ENCODE peak calls at places on chromosome 20, in nine cellular contexts. N, B, I, C, Q, Z, S, M and T are unnamed samples.

GRCh38 chr20:12597491-12597890 is 411.3 kb upstream of the SPTLC3 start:
- DNase-seq in Q (no peak), M (no peak), S (no peak), I (no peak), Z (no peak), C (no peak), N (no peak), B (no peak), T (no peak)

GRCh38 chr20:32523613-32524218 is 61.4 kb downstream of the NOL4L start:
- DNase-seq in I (no peak), S (no peak), B (no peak), N (no peak), Z (peak), Q (no peak), M (no peak), C (no peak), T (no peak)

GRCh38 chr20:52945862-52946522 is 26.2 kb upstream of the TSHZ2 start:
- DNase-seq in B (peak), M (no peak), S (no peak), C (no peak), Q (no peak), N (no peak), Z (no peak), I (no peak), T (no peak)

GRCh38 chr20:64003970-64004725 is 23.2 kb downstream of the PRPF6 start:
- DNase-seq in I (no peak), Q (no peak), Z (no peak), M (no peak), S (no peak), N (no peak), B (no peak), C (no peak), T (no peak)

GRCh38 chr20:61451009-61451408 is 198.9 kb downstream of the CDH4 start:
- DNase-seq in N (no peak), B (no peak), M (no peak), C (no peak), I (peak), S (no peak), Q (no peak), Z (no peak), T (no peak)

GRCh38 chr20:13492001-13492480 is 146.7 kb downstream of the TASP1 start:
- DNase-seq in S (peak), C (peak), I (no peak), Z (no peak), N (no peak), M (no peak), B (peak), Q (peak), T (peak)

GRCh38 chr20:50416269-50416863 is 93.8 kb upstream of the PTPN1 start:
- DNase-seq in C (no peak), N (peak), S (no peak), I (no peak), B (no peak), Q (no peak), M (no peak), Z (no peak), T (no peak)

GRCh38 chr20:6071162-6071695 is 17.4 kb upstream of the LRRN4 start:
- DNase-seq in Q (no peak), Z (no peak), S (no peak), B (no peak), M (no peak), I (peak), C (no peak), N (no peak), T (no peak)

GRCh38 chr20:43849496-43850197 is 65.0 kb upstream of the TOX2 start:
- DNase-seq in N (peak), M (no peak), Q (peak), Z (no peak), C (no peak), S (peak), B (peak), I (peak), T (no peak)

GRCh38 chr20:9510926-9511325 is 3.5 kb upstream of the LAMP5 start:
- DNase-seq in S (no peak), B (no peak), Z (no peak), I (no peak), C (no peak), Q (no peak), N (no peak), M (no peak), T (no peak)

GRCh38 chr20:6819599-6819998 is 52.1 kb downstream of the BMP2 start:
- DNase-seq in Q (peak), S (no peak), Z (no peak), M (no peak), N (no peak), B (peak), I (no peak), C (no peak), T (peak)

GRCh38 chr20:17869295-17869994 is 99.1 kb downstream of the SNX5 start:
- DNase-seq in I (no peak), C (no peak), M (no peak), B (no peak), Q (no peak), Z (no peak), N (no peak), S (no peak), T (no peak)

GRCh38 chr20:58090181-58090580 is 138.3 kb downstream of the ANKRD60 start:
- DNase-seq in M (no peak), S (no peak), C (no peak), N (no peak), Q (no peak), I (peak), Z (no peak), B (no peak), T (no peak)

GRCh38 chr20:58054082-58054481 is 174.4 kb downstream of the ANKRD60 start:
- DNase-seq in S (no peak), Z (no peak), B (no peak), M (no peak), C (no peak), I (no peak), Q (no peak), N (no peak), T (no peak)

GRCh38 chr20:32463642-32464400 is 105.7 kb downstream of the ASXL1 start:
- DNase-seq in Z (peak), S (no peak), B (no peak), N (no peak), Q (no peak), M (no peak), I (no peak), C (no peak), T (no peak)

GRCh38 chr20:33914871-33915270 is 78.8 kb upstream of the RALY start:
- DNase-seq in Z (no peak), M (no peak), B (peak), C (no peak), N (peak), S (peak), Q (peak), I (no peak), T (peak)

GRCh38 chr20:51423810-51424209 is 118.7 kb downstream of the NFATC2 start:
- DNase-seq in Q (no peak), Z (no peak), N (no peak), B (no peak), M (no peak), I (no peak), S (peak), C (peak), T (no peak)

GRCh38 chr20:44008806-44009678 is 94.4 kb downstream of the TOX2 start:
- DNase-seq in Z (no peak), M (no peak), C (no peak), I (peak), N (no peak), S (peak), B (peak), Q (no peak), T (peak)

GRCh38 chr20:14919473-14920157 is 582.2 kb upstream of the FLRT3 start:
- DNase-seq in S (peak), B (peak), Z (no peak), M (no peak), Q (no peak), N (no peak), I (no peak), C (peak), T (peak)

GRCh38 chr20:50802289-50802688 is 7.4 kb downstream of the BCAS4 start:
- DNase-seq in Q (no peak), Z (no peak), N (no peak), S (no peak), B (no peak), M (no peak), C (no peak), I (no peak), T (no peak)

GRCh38 chr20:60483371-60483770 is 525.1 kb downstream of the CDH26 start:
- DNase-seq in S (no peak), N (no peak), I (no peak), Q (no peak), Z (no peak), M (no peak), C (no peak), B (no peak), T (no peak)

GRCh38 chr20:35344354-35344837 is 52.2 kb upstream of the FAM83C start:
- DNase-seq in M (peak), I (peak), B (peak), N (peak), Z (no peak), Q (peak), S (peak), C (no peak), T (no peak)

GRCh38 chr20:53957421-53958172 is 112.8 kb downstream of the BCAS1 start:
- DNase-seq in S (no peak), M (no peak), C (no peak), I (no peak), Q (peak), Z (no peak), N (no peak), B (peak), T (no peak)

GRCh38 chr20:30513050-30513628 is 744.3 kb upstream of the DEFB115 start:
- DNase-seq in I (no peak), Z (no peak), N (no peak), C (no peak), M (no peak), Q (no peak), B (no peak), S (no peak), T (no peak)

GRCh38 chr20:38706482-38706881 is 17.8 kb upstream of the SLC32A1 start:
- DNase-seq in B (no peak), I (no peak), N (no peak), S (no peak), Q (no peak), C (peak), M (no peak), Z (no peak), T (no peak)

GRCh38 chr20:15236812-15237211 is 899.4 kb upstream of the FLRT3 start:
- DNase-seq in N (peak), S (peak), Z (no peak), Q (peak), M (no peak), B (peak), I (no peak), C (peak), T (peak)

GRCh38 chr20:18679020-18679419 is 91.2 kb downstream of the DTD1 start:
- DNase-seq in Z (no peak), I (no peak), B (no peak), C (no peak), Q (peak), M (no peak), N (no peak), S (no peak), T (no peak)

GRCh38 chr20:61897401-61898295 is 168.0 kb downstream of the TAF4 start:
- DNase-seq in C (no peak), M (no peak), I (no peak), S (no peak), Q (no peak), Z (no peak), B (no peak), N (no peak), T (no peak)

GRCh38 chr20:17885544-17885943 is 83.0 kb downstream of the SNX5 start:
- DNase-seq in S (no peak), I (no peak), N (peak), M (no peak), Z (no peak), B (no peak), C (no peak), Q (no peak), T (no peak)

GRCh38 chr20:62063601-62063980 is 2.1 kb downstream of the TAF4 start:
- DNase-seq in Q (peak), B (no peak), C (peak), M (no peak), I (no peak), N (no peak), S (no peak), Z (no peak), T (no peak)

DNA sequence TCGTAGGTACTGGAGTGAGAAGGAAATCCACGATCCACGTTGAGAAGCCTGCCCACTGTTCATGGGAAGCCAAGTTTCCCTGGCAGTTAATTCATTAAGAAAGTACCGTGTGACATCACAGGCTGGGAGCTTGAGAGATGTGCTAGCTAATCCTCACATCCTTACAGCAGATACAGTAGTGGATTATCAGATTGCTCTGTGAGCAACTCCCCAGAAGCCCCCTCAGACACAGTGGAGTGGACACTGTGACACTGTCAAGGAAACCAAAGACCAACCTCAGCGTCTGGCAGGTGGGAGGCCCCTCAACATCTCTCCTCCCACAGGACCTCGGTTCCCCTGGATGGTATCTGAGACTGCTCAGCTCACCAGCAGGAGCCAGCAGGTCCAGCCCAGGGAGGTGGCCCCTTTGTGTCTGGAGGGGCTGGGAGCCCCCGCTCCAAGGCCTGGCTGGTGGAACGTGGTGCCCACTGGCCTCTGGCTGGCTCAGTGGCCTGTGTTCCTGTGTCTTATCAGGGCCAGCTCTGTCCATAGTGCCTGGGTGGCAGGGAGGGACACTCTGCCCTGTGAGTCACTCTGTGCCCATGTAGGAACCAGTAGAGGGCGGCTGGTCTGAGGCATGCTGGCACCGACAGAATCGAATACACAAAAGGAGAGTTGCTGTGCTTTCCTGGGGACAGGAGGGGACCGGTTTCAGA is 7.2 kb downstream of the PYGB start:
- DNase-seq in M (no peak), C (peak), S (no peak), Q (no peak), B (no peak), Z (no peak), I (peak), N (peak), T (peak)
- TF ChIP-seq CTCF in M (no peak), C (no peak), S (no peak), Q (no peak), B (peak), Z (no peak), I (no peak), N (peak), T (no peak)

GRCh38 chr20:37333848-37334318 is 12.1 kb upstream of the SRC start:
- DNase-seq in Z (no peak), N (peak), I (no peak), M (no peak), Q (no peak), C (no peak), B (no peak), S (no peak), T (no peak)
- TF ChIP-seq CTCF in Z (no peak), N (no peak), I (peak), M (no peak), Q (no peak), C (no peak), B (no peak), S (no peak), T (no peak)

DNA sequence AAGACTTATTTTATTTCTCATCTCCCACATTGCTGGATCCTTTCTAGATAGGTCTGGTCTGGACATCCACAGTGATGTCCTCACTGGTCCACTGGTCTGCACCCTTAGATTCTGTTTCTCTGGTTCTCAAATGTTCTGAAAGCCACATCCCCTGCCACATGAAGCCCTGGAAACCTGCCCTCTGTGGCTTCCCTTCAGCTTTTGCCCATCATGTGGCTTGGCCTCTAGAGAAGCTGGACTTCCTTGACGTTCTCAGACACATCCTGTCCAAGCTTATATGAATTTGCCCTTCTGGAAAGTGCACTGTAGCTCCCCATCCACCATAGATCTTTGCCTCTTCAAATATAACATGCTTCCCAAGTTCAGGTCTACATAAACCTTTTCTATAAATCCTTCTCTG is 18.5 kb downstream of the CST4 start:
- DNase-seq in M (no peak), Q (no peak), Z (no peak), B (no peak), C (peak), I (peak), S (no peak), N (no peak), T (no peak)
- TF ChIP-seq CTCF in M (no peak), Q (no peak), Z (no peak), B (no peak), C (no peak), I (no peak), S (no peak), N (no peak), T (no peak)

GRCh38 chr20:49247169-49247734 is 28.0 kb downstream of the DDX27 start:
- DNase-seq in M (no peak), B (no peak), I (no peak), C (no peak), S (no peak), N (no peak), Q (no peak), Z (no peak), T (no peak)
- TF ChIP-seq CTCF in M (no peak), B (no peak), I (no peak), C (no peak), S (no peak), N (no peak), Q (no peak), Z (no peak), T (no peak)

GRCh38 chr20:20051767-20052073 is 546 bp downstream of the CRNKL1 start:
- DNase-seq in I (no peak), Z (no peak), C (no peak), B (no peak), Q (no peak), S (no peak), M (no peak), N (no peak), T (no peak)

GRCh38 chr20:20052074-20052970 is at the start of the genes CFAP61 and CRNKL1:
- DNase-seq in M (peak), Q (peak), I (peak), C (peak), N (peak), Z (peak), S (peak), B (peak), T (peak)
- TF ChIP-seq CTCF in M (no peak), Q (no peak), I (peak), C (peak), N (no peak), Z (no peak), S (no peak), B (no peak), T (no peak)

DNA sequence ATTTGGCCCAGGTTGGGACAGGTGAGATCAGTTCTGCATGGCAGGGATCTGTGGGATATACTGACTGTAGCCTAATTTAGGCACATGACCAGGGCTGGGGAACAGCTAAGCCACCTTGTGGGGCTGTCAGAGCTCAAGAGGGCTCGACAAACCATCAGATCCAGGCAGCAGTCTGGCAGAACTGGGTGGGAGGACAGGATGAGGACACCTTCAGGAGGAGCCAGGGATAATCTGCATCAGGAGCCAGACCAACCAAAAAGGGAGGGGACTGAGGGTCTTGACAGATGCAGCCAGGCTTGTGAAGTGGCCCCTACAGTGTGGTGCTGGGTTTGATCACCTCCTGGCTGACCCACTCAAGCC is 123.4 kb downstream of the MAFB start:
- DNase-seq in S (no peak), M (no peak), I (no peak), B (no peak), N (no peak), Q (no peak), Z (no peak), C (peak), T (no peak)
- TF ChIP-seq CTCF in S (no peak), M (no peak), I (no peak), B (no peak), N (no peak), Q (no peak), Z (no peak), C (peak), T (no peak)

DNA sequence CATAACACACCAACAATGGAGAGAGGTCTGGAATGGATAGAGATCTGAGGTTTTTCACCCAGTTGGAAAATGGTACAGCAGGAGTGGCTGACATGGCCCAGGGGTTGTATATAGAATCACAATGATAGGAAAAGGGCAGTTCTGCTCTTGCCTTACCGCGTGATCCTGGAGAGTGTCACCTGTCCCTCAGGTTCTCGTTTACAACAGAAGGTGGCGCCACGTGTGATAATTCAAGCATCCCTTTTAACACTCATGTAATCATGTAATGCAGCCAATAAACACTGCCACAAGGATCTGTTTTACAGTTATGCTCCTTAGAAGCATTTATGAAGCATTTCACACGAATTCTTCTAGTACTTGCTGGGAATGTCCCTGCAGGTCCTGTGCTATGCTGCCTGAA is 12.9 kb upstream of the WFDC2 start:
- DNase-seq in C (peak), Z (no peak), B (peak), N (no peak), S (no peak), M (no peak), I (no peak), Q (no peak), T (peak)
- TF ChIP-seq CTCF in C (peak), Z (no peak), B (peak), N (no peak), S (peak), M (no peak), I (no peak), Q (peak), T (peak)